ENCODE peak calls at places on chromosome 13, in five cellular contexts. J is K562, A is GM12878, T is upper lobe of left lung, H is HepG2. Q is an unnamed sample.

GRCh38 chr13:43953370-43953769 is 73.7 kb downstream of the LACC1 start:
- ATAC-seq in J (no peak), A (no peak), T (no peak), H (no peak), Q (no peak)

GRCh38 chr13:29886446-29886845 is 36.0 kb upstream of the UBL3 start:
- ATAC-seq in J (no peak), A (no peak), T (no peak), H (no peak), Q (no peak)

GRCh38 chr13:24207841-24208240 is 47.3 kb downstream of the SPATA13 start:
- ATAC-seq in J (no peak), A (no peak), T (no peak), H (no peak), Q (no peak)

GRCh38 chr13:24500977-24501376 is 11.6 kb downstream of the PARP4 start:
- ATAC-seq in J (no peak), A (no peak), T (no peak), H (no peak), Q (no peak)

GRCh38 chr13:36096411-36097184 is 34.6 kb downstream of the DCLK1 start:
- ATAC-seq in J (no peak), A (peak), T (peak), H (no peak), Q (no peak)

GRCh38 chr13:98537306-98537705 is 39.6 kb downstream of the STK24 start:
- ATAC-seq in J (no peak), A (no peak), T (no peak), H (peak), Q (peak)

GRCh38 chr13:35744144-35744543 is 267.7 kb upstream of the MAB21L1 start:
- ATAC-seq in J (no peak), A (no peak), T (no peak), H (no peak), Q (no peak)

GRCh38 chr13:29143864-29144263 is 323.7 kb downstream of the MTUS2 start:
- ATAC-seq in J (no peak), A (no peak), T (no peak), H (no peak), Q (no peak)

GRCh38 chr13:97342936-97343335 is 91.0 kb upstream of the RAP2A start:
- ATAC-seq in J (no peak), A (no peak), T (no peak), H (no peak), Q (no peak)
- TF ChIP-seq EP300 in J (no peak), A (no peak), T (no peak), H (no peak), Q (no peak)

DNA sequence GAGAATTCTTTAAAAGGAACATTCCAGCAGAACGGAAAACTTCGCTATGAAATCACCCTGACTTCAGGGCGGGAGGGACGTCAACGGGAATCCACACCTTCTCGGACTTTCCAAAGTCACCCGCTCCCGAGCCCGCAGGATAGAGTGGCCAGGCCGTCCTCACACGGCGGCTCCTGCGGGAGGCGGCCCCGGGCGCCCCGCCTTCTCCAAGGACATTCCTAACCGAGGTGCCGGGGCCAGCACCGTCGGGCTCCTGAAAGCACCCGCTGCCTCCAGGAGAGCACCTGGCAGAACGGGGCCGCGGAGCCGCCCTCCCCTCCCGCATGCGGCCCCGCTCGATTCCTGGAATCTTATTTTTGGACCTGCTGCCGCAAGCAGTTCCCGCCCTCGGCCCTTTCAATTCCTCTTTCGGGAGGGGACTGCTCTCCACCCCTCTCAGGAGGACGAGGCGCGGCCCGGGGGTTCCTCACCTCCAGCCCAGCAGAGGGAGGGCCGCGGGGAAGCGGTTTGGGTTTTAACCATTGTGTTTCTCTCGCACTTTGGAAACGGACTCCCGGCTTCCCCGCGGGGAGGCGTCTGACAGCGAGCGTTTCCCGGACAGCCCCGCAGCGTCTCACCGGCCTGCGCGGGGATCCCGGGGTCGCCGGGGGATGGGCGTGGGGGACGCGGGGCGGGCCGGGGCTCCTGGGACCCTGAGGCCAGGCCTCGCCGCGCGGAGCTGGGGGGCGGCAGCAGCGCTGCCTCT is 938 bp downstream of the GAS6 start:
- ATAC-seq in J (peak), A (peak), T (peak), H (no peak), Q (peak)
- TF ChIP-seq CTCF in J (no peak), A (no peak), T (no peak), H (no peak), Q (no peak)

GRCh38 chr13:88648598-88649373 is 977.6 kb downstream of the SLITRK5 start:
- ATAC-seq in J (no peak), A (peak), T (no peak), H (no peak), Q (no peak)

GRCh38 chr13:88651531-88651930 is 980.4 kb downstream of the SLITRK5 start:
- ATAC-seq in J (no peak), A (peak), T (no peak), H (no peak), Q (no peak)

DNA sequence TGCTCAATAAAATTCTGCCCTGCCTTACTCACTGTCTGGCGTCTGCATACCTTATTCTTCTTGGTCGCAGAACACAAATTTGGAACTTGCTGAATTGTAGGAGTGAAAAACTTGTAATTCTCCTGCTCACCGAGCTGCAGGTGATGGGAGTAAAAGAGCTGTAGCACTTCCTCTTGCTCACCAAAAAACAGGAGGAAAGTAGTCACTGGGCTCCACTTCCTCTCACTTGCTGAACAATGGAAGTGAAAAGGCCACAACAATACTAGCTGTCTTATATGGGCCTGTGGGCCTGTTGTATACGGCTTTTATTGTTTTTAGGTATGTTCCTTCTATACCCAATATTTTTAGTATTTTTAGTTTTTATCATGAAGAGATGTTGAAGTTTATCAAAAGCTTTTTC is 978.7 kb downstream of the SLITRK5 start:
- ATAC-seq in J (no peak), A (no peak), T (no peak), H (no peak), Q (no peak)
- TF ChIP-seq POLR2AphosphoS5 in J (no peak), A (no peak), T (no peak), H (no peak), Q (no peak)

DNA sequence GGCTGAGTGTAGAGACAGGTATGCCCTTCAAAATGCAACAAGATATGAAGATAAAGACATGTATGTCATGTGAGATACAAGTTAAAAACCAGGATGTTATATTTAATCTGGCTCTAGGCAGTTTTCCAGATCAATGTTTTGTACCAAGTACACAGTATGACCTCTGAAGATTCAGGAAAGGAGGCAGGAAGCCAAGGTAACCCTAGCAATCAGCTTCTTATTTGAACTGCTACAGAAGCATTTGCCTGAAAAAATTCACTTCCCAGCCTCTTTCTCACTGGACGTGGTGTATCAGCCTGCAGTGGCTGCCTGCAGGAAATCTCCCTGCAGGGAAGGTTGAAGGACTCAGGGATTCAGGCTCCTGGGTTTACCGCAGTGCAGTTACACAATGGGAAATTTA is 24.1 kb downstream of the OLFM4 start:
- ATAC-seq in J (no peak), A (no peak), T (no peak), H (no peak), Q (no peak)
- TF ChIP-seq EP300 in J (no peak), A (no peak), T (no peak), H (no peak), Q (no peak)

GRCh38 chr13:45473627-45474026 is 8.9 kb downstream of the COG3 start:
- ATAC-seq in J (peak), A (peak), T (no peak), H (peak), Q (no peak)
- TF ChIP-seq CTCF in J (peak), A (peak), T (no peak), H (peak), Q (no peak)

GRCh38 chr13:59527500-59527899 is 636.2 kb downstream of the DIAPH3 start:
- ATAC-seq in J (no peak), A (no peak), T (peak), H (no peak), Q (no peak)

GRCh38 chr13:59534806-59535205 is 628.9 kb downstream of the DIAPH3 start:
- ATAC-seq in J (no peak), A (no peak), T (no peak), H (no peak), Q (no peak)

GRCh38 chr13:59532405-59532804 is 631.3 kb downstream of the DIAPH3 start:
- ATAC-seq in J (no peak), A (no peak), T (no peak), H (no peak), Q (no peak)

GRCh38 chr13:59533561-59534337 is 630.0 kb downstream of the DIAPH3 start:
- ATAC-seq in J (no peak), A (no peak), T (no peak), H (no peak), Q (no peak)

GRCh38 chr13:59531571-59532091 is 632.1 kb downstream of the DIAPH3 start:
- ATAC-seq in J (peak), A (no peak), T (peak), H (peak), Q (peak)
- TF ChIP-seq POLR2AphosphoS5 in J (no peak), A (no peak), T (peak), H (no peak), Q (peak)

GRCh38 chr13:33182729-33183128 is 102.8 kb downstream of the STARD13 start:
- ATAC-seq in J (no peak), A (peak), T (no peak), H (no peak), Q (no peak)

GRCh38 chr13:33179463-33179862 is 106.1 kb downstream of the STARD13 start:
- ATAC-seq in J (no peak), A (no peak), T (no peak), H (no peak), Q (no peak)

GRCh38 chr13:33181264-33181663 is 104.3 kb downstream of the STARD13 start:
- ATAC-seq in J (no peak), A (no peak), T (no peak), H (no peak), Q (no peak)

GRCh38 chr13:33178197-33178699 is 107.3 kb downstream of the STARD13 start:
- ATAC-seq in J (no peak), A (no peak), T (no peak), H (no peak), Q (no peak)

DNA sequence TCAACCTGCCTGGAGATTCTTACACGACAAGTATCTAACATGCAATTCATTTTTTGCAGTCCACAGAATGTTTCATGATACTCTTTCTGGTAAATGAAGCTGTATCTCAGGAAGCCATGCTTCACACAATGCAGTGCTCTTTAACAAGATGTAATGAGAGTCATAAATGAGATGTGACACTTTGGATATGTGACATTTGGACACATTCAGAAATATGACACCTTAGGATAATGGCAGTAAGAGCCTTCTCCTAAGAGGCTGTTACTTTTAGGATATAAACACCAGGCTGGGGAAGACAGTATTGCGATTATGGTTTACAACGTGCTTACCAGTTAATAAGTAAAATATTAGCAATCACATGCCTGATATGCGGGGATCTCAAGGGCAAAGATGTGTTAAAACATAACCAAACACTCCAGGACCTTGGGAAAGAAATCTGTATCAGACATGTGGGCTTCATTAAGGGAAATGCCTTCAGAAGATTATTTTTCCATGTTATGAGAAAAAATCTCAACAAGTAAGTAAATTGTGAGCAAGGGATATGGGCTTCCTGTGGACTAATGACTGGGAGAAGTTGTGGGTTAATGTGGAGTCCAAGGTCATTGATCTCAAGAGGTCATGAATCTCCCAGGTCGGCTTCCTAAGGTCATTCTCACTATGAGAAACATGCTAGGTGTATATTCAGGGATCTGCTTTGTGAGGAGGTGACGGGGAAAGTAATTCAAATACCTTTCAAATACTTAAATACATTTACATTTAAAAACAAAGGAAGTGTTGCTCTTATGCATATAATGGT is 105.3 kb downstream of the STARD13 start:
- ATAC-seq in J (no peak), A (no peak), T (no peak), H (peak), Q (no peak)
- TF ChIP-seq EP300 in J (no peak), A (no peak), T (no peak), H (no peak), Q (no peak)

DNA sequence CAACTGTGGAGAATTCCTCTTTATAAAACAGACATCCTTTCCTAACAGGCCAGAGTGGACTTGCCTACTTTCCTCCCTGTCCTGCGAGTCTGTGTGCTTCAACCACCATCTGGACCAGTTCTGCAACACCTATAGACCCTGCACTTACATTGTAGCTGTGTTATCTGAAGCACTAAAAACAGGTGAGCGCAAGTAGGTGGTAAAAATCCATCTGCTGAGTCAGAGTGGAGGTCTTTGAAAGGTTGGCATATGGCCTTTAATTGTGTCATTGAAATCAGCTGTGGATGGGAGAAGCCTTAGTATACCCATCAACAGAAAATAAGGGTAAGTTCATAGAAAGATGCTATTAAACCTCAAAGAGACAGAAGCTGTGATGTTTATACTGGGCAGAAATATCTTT is 7.6 kb upstream of the NALCN start:
- ATAC-seq in J (no peak), A (no peak), T (no peak), H (no peak), Q (no peak)
- TF ChIP-seq CTCF in J (no peak), A (no peak), T (no peak), H (no peak), Q (no peak)

Q was measured in gastroesophageal sphincter.